ENCODE peak calls at places on chromosomes 12 and 14, in five cellular contexts. X, C, A, K and D are unnamed samples.

GRCh38 chr12:132152921-132153321 is 8.7 kb downstream of the NOC4L start:
- DNase-seq in X (no peak), C (peak), A (no peak), K (no peak), D (no peak)

GRCh38 chr12:11741434-11742092 is 92.1 kb downstream of the ETV6 start:
- DNase-seq in X (no peak), C (no peak), A (no peak), K (peak), D (no peak)

GRCh38 chr12:101204598-101205304 is 5.3 kb downstream of the SLC5A8 start:
- DNase-seq in X (no peak), C (no peak), A (no peak), K (no peak), D (no peak)

GRCh38 chr14:58298477-58298879 is at the start of gene ARID4A:
- DNase-seq in X (no peak), C (peak), A (no peak), K (no peak), D (peak)

GRCh38 chr12:44428825-44429224 is 447.3 kb downstream of the NELL2 start:
- DNase-seq in X (no peak), C (no peak), A (no peak), K (no peak), D (no peak)

GRCh38 chr12:24042651-24043050 is 93.2 kb upstream of the SOX5 start:
- DNase-seq in X (no peak), C (no peak), A (no peak), K (no peak), D (no peak)

GRCh38 chr12:53200107-53200457 is 7.0 kb downstream of the ITGB7 start:
- DNase-seq in X (no peak), C (no peak), A (no peak), K (no peak), D (no peak)

GRCh38 chr12:32455607-32456063 is 56.3 kb downstream of the FGD4 start:
- DNase-seq in X (peak), C (no peak), A (peak), K (peak), D (no peak)

GRCh38 chr12:67430708-67431335 is 161.7 kb downstream of the CAND1 start:
- DNase-seq in X (no peak), C (peak), A (no peak), K (no peak), D (no peak)

GRCh38 chr14:91300957-91301356 is 56.5 kb upstream of the GPR68 start:
- DNase-seq in X (no peak), C (no peak), A (no peak), K (peak), D (no peak)

GRCh38 chr12:67710582-67710981 is 62.0 kb downstream of the DYRK2 start:
- DNase-seq in X (no peak), C (no peak), A (no peak), K (peak), D (no peak)

GRCh38 chr14:61147898-61148549 is 133.1 kb downstream of the TMEM30B start:
- DNase-seq in X (no peak), C (peak), A (no peak), K (peak), D (peak)

GRCh38 chr12:49535921-49536525 is 2.8 kb upstream of the KCNH3 start:
- DNase-seq in X (no peak), C (no peak), A (no peak), K (no peak), D (no peak)

GRCh38 chr14:68359862-68360552 is 432.9 kb downstream of the ZFP36L1 start:
- DNase-seq in X (no peak), C (peak), A (no peak), K (peak), D (peak)

GRCh38 chr12:132305991-132306884 is 23.2 kb downstream of the GALNT9 start:
- DNase-seq in X (no peak), C (peak), A (no peak), K (no peak), D (no peak)

GRCh38 chr14:81269100-81269978 is 48.6 kb upstream of the GTF2A1 start:
- DNase-seq in X (peak), C (no peak), A (peak), K (peak), D (no peak)

GRCh38 chr12:104090685-104091084 is 26.4 kb downstream of the HCFC2 start:
- DNase-seq in X (no peak), C (no peak), A (no peak), K (peak), D (no peak)

GRCh38 chr12:68042212-68042699 is 53.0 kb downstream of the IFNG-AS1 start:
- DNase-seq in X (peak), C (no peak), A (peak), K (peak), D (no peak)

GRCh38 chr12:93698307-93699092 is 21.3 kb downstream of the CRADD start:
- DNase-seq in X (peak), C (no peak), A (no peak), K (no peak), D (no peak)

GRCh38 chr14:106564058-106564643 is 1037.8 kb downstream of the TMEM121 start:
- DNase-seq in X (peak), C (no peak), A (no peak), K (no peak), D (no peak)

GRCh38 chr12:6927379-6927991 is at the start of gene ATN1:
- DNase-seq in X (peak), C (peak), A (peak), K (no peak), D (peak)

GRCh38 chr12:88810806-88811205 is 230.5 kb upstream of the KITLG start:
- DNase-seq in X (no peak), C (no peak), A (no peak), K (no peak), D (no peak)